ENCODE peak calls at places on chromosomes 3 and 15, in four cellular contexts. K is HCT116, F is GM23338, G is HL-60. Y is an unnamed sample.

GRCh38 chr15:41231536-41231935 is 468 bp downstream of the CHP1 start:
- DNase-seq in K (no peak), F (no peak), G (no peak), Y (no peak)

GRCh38 chr3:193490989-193491388 is 63.7 kb downstream of the ATP13A4 start:
- DNase-seq in K (no peak), F (no peak), G (no peak), Y (no peak)

GRCh38 chr3:133570937-133571320 is 2.6 kb upstream of the CDV3 start:
- DNase-seq in K (no peak), F (no peak), G (no peak), Y (no peak)

GRCh38 chr3:25724948-25725645 is 58.1 kb downstream of the NGLY1 start:
- DNase-seq in K (no peak), F (no peak), G (no peak), Y (no peak)

GRCh38 chr3:36514171-36514570 is 133.9 kb downstream of the STAC start:
- DNase-seq in K (no peak), F (no peak), G (no peak), Y (no peak)

GRCh38 chr15:99019558-99020540 is 12.3 kb upstream of the PGPEP1L start:
- DNase-seq in K (no peak), F (no peak), G (no peak), Y (no peak)

GRCh38 chr3:152365766-152366593 is 97.3 kb downstream of the MBNL1 start:
- DNase-seq in K (no peak), F (no peak), G (no peak), Y (no peak)

GRCh38 chr3:10783360-10784346 is 32.4 kb upstream of the SLC6A11 start:
- DNase-seq in K (peak; percentile 28), F (peak; percentile 78), G (no peak), Y (peak; percentile 18)

GRCh38 chr3:41900265-41900664 is 61.6 kb downstream of the ULK4 start:
- DNase-seq in K (no peak), F (no peak), G (peak; percentile 26), Y (no peak)

GRCh38 chr15:80710635-80711553 is 15.8 kb downstream of the ABHD17C start:
- DNase-seq in K (no peak), F (no peak), G (no peak), Y (no peak)

GRCh38 chr15:89184886-89185526 is 36.4 kb downstream of the RLBP1 start:
- DNase-seq in K (no peak), F (no peak), G (no peak), Y (no peak)

GRCh38 chr3:58388550-58389061 is 45.0 kb downstream of the PDHB start:
- DNase-seq in K (no peak), F (peak; percentile 34), G (no peak), Y (peak; percentile 67)

GRCh38 chr15:85582719-85583089 is 202.3 kb downstream of the AKAP13 start:
- DNase-seq in K (no peak), F (no peak), G (no peak), Y (no peak)

GRCh38 chr15:92580521-92580920 is 75.1 kb downstream of the FAM174B start:
- DNase-seq in K (no peak), F (no peak), G (no peak), Y (no peak)

GRCh38 chr3:42257007-42257406 is 9.0 kb downstream of the CCK start:
- DNase-seq in K (no peak), F (no peak), G (no peak), Y (no peak)

GRCh38 chr3:157029365-157029790 is 130.6 kb downstream of the CCNL1 start:
- DNase-seq in K (no peak), F (no peak), G (no peak), Y (no peak)

GRCh38 chr3:130820976-130821375 is 72.9 kb upstream of the ATP2C1 start:
- DNase-seq in K (peak; percentile 72), F (no peak), G (peak; percentile 98), Y (peak; percentile 62)

GRCh38 chr3:174159629-174160028 is 699.5 kb upstream of the NAALADL2 start:
- DNase-seq in K (no peak), F (peak; percentile 34), G (no peak), Y (no peak)

GRCh38 chr3:136070953-136071949 is 105.7 kb downstream of the PPP2R3A start:
- DNase-seq in K (no peak), F (peak; percentile 33), G (no peak), Y (no peak)

GRCh38 chr3:12944849-12945248 is 103.5 kb upstream of the RPL32 start:
- DNase-seq in K (no peak), F (peak; percentile 32), G (no peak), Y (no peak)

GRCh38 chr3:135970500-135971116 is 5.1 kb downstream of the PPP2R3A start:
- DNase-seq in K (no peak), F (no peak), G (no peak), Y (no peak)

GRCh38 chr15:61992518-61992917 is 67.7 kb downstream of the VPS13C start:
- DNase-seq in K (no peak), F (no peak), G (no peak), Y (no peak)

GRCh38 chr3:42036483-42036823 is 54.7 kb upstream of the TRAK1 start:
- DNase-seq in K (no peak), F (no peak), G (no peak), Y (peak; percentile 86)

GRCh38 chr3:100521439-100521845 is 29.0 kb downstream of the TMEM45A start:
- DNase-seq in K (no peak), F (no peak), G (peak; percentile 35), Y (no peak)

GRCh38 chr3:84692261-84692660 is 266.5 kb upstream of the CADM2 start:
- DNase-seq in K (no peak), F (no peak), G (no peak), Y (no peak)

GRCh38 chr3:115999001-115999400 is 375.7 kb downstream of the GAP43 start:
- DNase-seq in K (no peak), F (no peak), G (no peak), Y (no peak)

GRCh38 chr15:60912984-60913697 is 316.0 kb downstream of the RORA start:
- DNase-seq in K (no peak), F (no peak), G (no peak), Y (no peak)

GRCh38 chr3:140588558-140588957 is 89.3 kb upstream of the TRIM42 start:
- DNase-seq in K (no peak), F (peak; percentile 68), G (no peak), Y (no peak)

GRCh38 chr3:129022114-129022994 is 21.2 kb downstream of the EFCC1 start:
- DNase-seq in K (no peak), F (no peak), G (no peak), Y (no peak)
- TF ChIP-seq POLR2AphosphoS5 in K (no peak), F (no peak), G (no peak), Y (no peak)

DNA sequence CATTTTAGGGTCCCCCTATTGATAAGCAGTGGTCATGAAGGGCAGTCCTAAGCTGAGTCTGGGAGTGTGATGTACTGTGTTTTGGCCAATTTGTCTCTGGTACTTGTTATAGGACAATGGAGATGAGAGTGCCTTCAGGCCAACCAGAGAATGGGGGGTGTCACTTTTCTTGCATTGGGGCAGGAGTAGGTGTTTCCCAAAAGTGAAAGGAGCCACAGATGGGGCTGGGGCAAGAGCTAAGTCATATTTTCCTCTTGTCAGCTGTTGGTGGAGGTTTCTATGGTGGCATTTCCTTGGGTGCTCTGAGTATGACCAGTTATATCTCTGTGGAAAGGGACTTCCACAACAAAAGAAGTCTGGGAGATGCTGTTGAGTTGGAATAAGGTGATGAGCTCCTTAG is 24.7 kb upstream of the BSN start:
- DNase-seq in K (no peak), F (no peak), G (no peak), Y (no peak)
- TF ChIP-seq REST in K (no peak), F (no peak), G (no peak), Y (no peak)

GRCh38 chr3:4394567-4394966 is 72.5 kb downstream of the SUMF1 start:
- DNase-seq in K (no peak), F (no peak), G (no peak), Y (no peak)
- H3K27ac ChIP-seq in K (no peak overlapping the region), F (no peak overlapping the region), G (peak overlapping the region; percentile 35), Y (no peak overlapping the region)

DNA sequence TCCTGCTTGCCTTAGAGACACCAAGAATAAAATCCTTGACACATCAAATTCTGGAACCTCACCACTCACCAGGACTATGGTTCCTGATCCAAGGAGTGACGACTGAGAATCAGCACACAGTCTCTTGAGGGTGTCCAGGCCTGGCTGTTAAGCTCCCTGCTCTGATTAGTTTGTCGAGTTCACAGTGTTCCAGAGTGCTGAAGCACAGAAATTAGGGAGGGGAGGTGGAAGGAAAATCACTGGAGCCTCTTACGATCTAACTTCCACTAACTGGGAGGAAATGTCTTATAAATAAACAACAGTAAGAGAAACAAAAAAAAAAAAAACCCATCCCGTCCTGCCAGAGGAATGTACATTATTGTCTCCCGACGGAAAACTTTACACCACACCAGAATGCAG is 330.2 kb downstream of the TIGIT start:
- DNase-seq in K (no peak), F (no peak), G (no peak), Y (no peak)
- TF ChIP-seq POLR2AphosphoS5 in K (no peak), F (no peak), G (no peak), Y (no peak)

GRCh38 chr15:27480642-27481041 is 509.7 kb downstream of the GABRG3 start:
- DNase-seq in K (no peak), F (no peak), G (no peak), Y (no peak)

GRCh38 chr15:27480141-27480530 is 509.2 kb downstream of the GABRG3 start:
- DNase-seq in K (no peak), F (no peak), G (no peak), Y (no peak)

GRCh38 chr15:27481768-27482167 is 510.8 kb downstream of the GABRG3 start:
- DNase-seq in K (no peak), F (peak; percentile 73), G (no peak), Y (no peak)

GRCh38 chr15:27482344-27482743 is 511.4 kb downstream of the GABRG3 start:
- DNase-seq in K (no peak), F (no peak), G (no peak), Y (no peak)

DNA sequence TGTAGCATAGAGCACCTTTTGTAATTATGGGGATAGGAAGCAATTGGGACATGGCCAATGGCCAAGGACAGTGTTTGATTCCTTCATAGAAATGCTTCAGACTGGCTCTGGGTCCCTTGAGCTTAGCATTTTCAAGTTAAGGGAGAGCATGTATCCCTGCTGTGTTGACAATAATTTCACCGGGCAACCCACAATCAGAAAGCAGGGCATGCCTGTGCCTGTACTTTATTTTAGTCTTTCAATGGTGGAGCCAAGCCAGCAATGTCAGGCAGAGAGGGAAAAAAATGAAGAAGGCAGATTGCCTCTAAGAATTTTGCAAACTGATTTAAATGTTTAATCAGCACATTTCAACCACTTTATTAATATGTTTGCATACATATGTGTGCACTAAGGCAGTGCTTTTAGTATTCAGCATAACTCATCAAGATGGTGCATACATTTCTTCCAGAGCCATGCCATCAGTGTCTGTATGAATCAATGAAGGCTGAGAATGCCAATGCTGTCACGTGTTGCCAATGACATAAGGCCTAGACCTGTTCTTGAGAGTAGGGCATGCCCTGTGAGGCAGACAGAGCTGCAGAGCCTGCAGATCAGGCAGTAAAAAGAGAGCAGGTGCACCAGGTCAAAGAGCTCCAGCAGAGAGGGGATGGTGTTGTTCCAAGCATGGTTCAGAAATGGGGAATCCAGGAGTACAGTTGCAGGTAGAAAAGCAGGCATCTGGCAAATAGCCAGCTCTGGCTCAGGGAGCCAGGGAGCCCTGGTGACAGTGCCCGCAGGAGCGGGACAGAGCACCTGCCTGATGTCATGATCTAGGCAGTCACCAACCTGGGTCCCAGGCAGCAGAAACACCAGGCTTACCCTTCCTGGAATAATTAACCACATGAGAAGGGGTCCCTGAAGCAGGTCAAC is 508.5 kb downstream of the GABRG3 start:
- DNase-seq in K (no peak), F (no peak), G (no peak), Y (no peak)
- TF ChIP-seq REST in K (no peak), F (no peak), G (no peak), Y (no peak)

GRCh38 chr15:78977091-78977571 is 32.3 kb upstream of the CTSH start:
- DNase-seq in K (no peak), F (no peak), G (no peak), Y (no peak)
- H3K27ac ChIP-seq in K (no peak overlapping the region), F (no peak overlapping the region), G (peak overlapping the region; percentile 57), Y (no peak overlapping the region)

GRCh38 chr15:64536244-64536836 is 76.0 kb downstream of the ZNF609 start:
- DNase-seq in K (peak; percentile 79), F (no peak), G (no peak), Y (peak; percentile 64)
- TF ChIP-seq POLR2AphosphoS5 in K (peak; percentile 25), F (no peak), G (no peak), Y (no peak)